ENCODE peak calls at places on chromosomes 3 and 15, in eight cellular contexts. One of them, this sample, is unnamed. For H3K4me1, the result is how much of the 10 kb centered on the place peaks cover.

GRCh38 chr15:95922431-95922830 is 408.1 kb upstream of the NR2F2 start:
- DNase-seq in OCI-LY7: no peak
- DNase-seq in colonic mucosa: no peak
- DNase-seq in adipocyte: no peak
- DNase-seq in endothelial cell of umbilical vein: no peak
- DNase-seq in CD4-positive, CD25-positive, alpha-beta regulatory T cell: no peak
- DNase-seq in PC-3: peak
- DNase-seq in NT2/D1: no peak
- DNase-seq in this sample: no peak

GRCh38 chr3:126109860-126110235 is 25.9 kb upstream of the SLC41A3 start:
- DNase-seq in CD4-positive, CD25-positive, alpha-beta regulatory T cell: no peak
- DNase-seq in PC-3: no peak
- DNase-seq in endothelial cell of umbilical vein: no peak
- DNase-seq in OCI-LY7: no peak
- DNase-seq in NT2/D1: no peak
- DNase-seq in adipocyte: no peak
- DNase-seq in colonic mucosa: peak
- DNase-seq in this sample: no peak

GRCh38 chr3:49476563-49476962 is 6.5 kb downstream of the DAG1 start:
- DNase-seq in NT2/D1: no peak
- DNase-seq in adipocyte: peak
- DNase-seq in OCI-LY7: no peak
- DNase-seq in CD4-positive, CD25-positive, alpha-beta regulatory T cell: peak
- DNase-seq in endothelial cell of umbilical vein: peak
- DNase-seq in colonic mucosa: no peak
- DNase-seq in PC-3: peak
- DNase-seq in this sample: no peak

GRCh38 chr3:169953462-169954141 is 13.0 kb upstream of the SEC62 start:
- DNase-seq in CD4-positive, CD25-positive, alpha-beta regulatory T cell: no peak
- DNase-seq in OCI-LY7: no peak
- DNase-seq in adipocyte: peak
- DNase-seq in colonic mucosa: no peak
- DNase-seq in PC-3: no peak
- DNase-seq in NT2/D1: no peak
- DNase-seq in endothelial cell of umbilical vein: no peak
- DNase-seq in this sample: no peak

GRCh38 chr3:154971771-154972326 is 108.3 kb upstream of the MME start:
- DNase-seq in OCI-LY7: no peak
- DNase-seq in adipocyte: peak
- DNase-seq in colonic mucosa: no peak
- DNase-seq in CD4-positive, CD25-positive, alpha-beta regulatory T cell: no peak
- DNase-seq in endothelial cell of umbilical vein: peak
- DNase-seq in NT2/D1: no peak
- DNase-seq in PC-3: peak
- DNase-seq in this sample: no peak

GRCh38 chr15:95822946-95823345 is 507.6 kb upstream of the NR2F2 start:
- DNase-seq in NT2/D1: no peak
- DNase-seq in CD4-positive, CD25-positive, alpha-beta regulatory T cell: no peak
- DNase-seq in colonic mucosa: no peak
- DNase-seq in PC-3: no peak
- DNase-seq in adipocyte: no peak
- DNase-seq in OCI-LY7: no peak
- DNase-seq in endothelial cell of umbilical vein: no peak
- DNase-seq in this sample: no peak

GRCh38 chr15:57227181-57227580 is 149.1 kb upstream of the CGNL1 start:
- DNase-seq in CD4-positive, CD25-positive, alpha-beta regulatory T cell: no peak
- DNase-seq in OCI-LY7: no peak
- DNase-seq in colonic mucosa: no peak
- DNase-seq in NT2/D1: no peak
- DNase-seq in adipocyte: no peak
- DNase-seq in endothelial cell of umbilical vein: no peak
- DNase-seq in PC-3: no peak
- DNase-seq in this sample: no peak

GRCh38 chr3:14649466-14649865 is 2.1 kb upstream of the CCDC174 start:
- DNase-seq in PC-3: no peak
- DNase-seq in OCI-LY7: no peak
- DNase-seq in CD4-positive, CD25-positive, alpha-beta regulatory T cell: no peak
- DNase-seq in adipocyte: no peak
- DNase-seq in endothelial cell of umbilical vein: no peak
- DNase-seq in NT2/D1: no peak
- DNase-seq in colonic mucosa: no peak
- DNase-seq in this sample: no peak

GRCh38 chr3:171282041-171282440 is 178.2 kb downstream of the TNIK start:
- DNase-seq in PC-3: no peak
- DNase-seq in endothelial cell of umbilical vein: peak
- DNase-seq in NT2/D1: no peak
- DNase-seq in OCI-LY7: no peak
- DNase-seq in colonic mucosa: peak
- DNase-seq in adipocyte: peak
- DNase-seq in CD4-positive, CD25-positive, alpha-beta regulatory T cell: no peak
- DNase-seq in this sample: no peak

GRCh38 chr3:17979248-17979647 is 236.8 kb upstream of the TBC1D5 start:
- DNase-seq in adipocyte: peak
- DNase-seq in PC-3: peak
- DNase-seq in endothelial cell of umbilical vein: no peak
- DNase-seq in OCI-LY7: peak
- DNase-seq in colonic mucosa: no peak
- DNase-seq in CD4-positive, CD25-positive, alpha-beta regulatory T cell: no peak
- DNase-seq in NT2/D1: no peak
- DNase-seq in this sample: no peak

GRCh38 chr3:18241837-18242236 is 183.3 kb downstream of the SATB1 start:
- DNase-seq in colonic mucosa: no peak
- DNase-seq in OCI-LY7: no peak
- DNase-seq in NT2/D1: no peak
- DNase-seq in endothelial cell of umbilical vein: no peak
- DNase-seq in CD4-positive, CD25-positive, alpha-beta regulatory T cell: no peak
- DNase-seq in PC-3: no peak
- DNase-seq in adipocyte: peak
- DNase-seq in this sample: no peak

GRCh38 chr3:175105066-175105465 is 245.9 kb downstream of the NAALADL2 start:
- DNase-seq in CD4-positive, CD25-positive, alpha-beta regulatory T cell: no peak
- DNase-seq in colonic mucosa: no peak
- DNase-seq in OCI-LY7: no peak
- DNase-seq in PC-3: peak
- DNase-seq in adipocyte: peak
- DNase-seq in NT2/D1: no peak
- DNase-seq in endothelial cell of umbilical vein: peak
- DNase-seq in this sample: no peak

GRCh38 chr3:9862391-9863235 is 17.4 kb downstream of the CIDEC start:
- DNase-seq in PC-3: peak
- DNase-seq in endothelial cell of umbilical vein: peak
- DNase-seq in colonic mucosa: peak
- DNase-seq in CD4-positive, CD25-positive, alpha-beta regulatory T cell: peak
- DNase-seq in OCI-LY7: no peak
- DNase-seq in NT2/D1: no peak
- DNase-seq in adipocyte: peak
- DNase-seq in this sample: peak

GRCh38 chr3:39812537-39812936 is 3.1 kb downstream of the MYRIP start:
- DNase-seq in adipocyte: peak
- DNase-seq in OCI-LY7: no peak
- DNase-seq in NT2/D1: no peak
- DNase-seq in colonic mucosa: peak
- DNase-seq in PC-3: no peak
- DNase-seq in endothelial cell of umbilical vein: peak
- DNase-seq in CD4-positive, CD25-positive, alpha-beta regulatory T cell: no peak
- DNase-seq in this sample: no peak

GRCh38 chr15:47988564-47988963 is 132.2 kb upstream of the SLC24A5 start:
- DNase-seq in colonic mucosa: no peak
- DNase-seq in NT2/D1: no peak
- DNase-seq in PC-3: no peak
- DNase-seq in OCI-LY7: no peak
- DNase-seq in CD4-positive, CD25-positive, alpha-beta regulatory T cell: no peak
- DNase-seq in adipocyte: no peak
- DNase-seq in endothelial cell of umbilical vein: no peak
- DNase-seq in this sample: no peak

GRCh38 chr3:30353711-30354467 is 252.5 kb upstream of the TGFBR2 start:
- DNase-seq in NT2/D1: no peak
- DNase-seq in endothelial cell of umbilical vein: no peak
- DNase-seq in CD4-positive, CD25-positive, alpha-beta regulatory T cell: peak
- DNase-seq in PC-3: peak
- DNase-seq in colonic mucosa: no peak
- DNase-seq in OCI-LY7: peak
- DNase-seq in adipocyte: no peak
- DNase-seq in this sample: peak

GRCh38 chr15:58146734-58147133 is 8.6 kb downstream of the AQP9 start:
- DNase-seq in CD4-positive, CD25-positive, alpha-beta regulatory T cell: no peak
- DNase-seq in colonic mucosa: no peak
- DNase-seq in adipocyte: peak
- DNase-seq in NT2/D1: no peak
- DNase-seq in OCI-LY7: no peak
- DNase-seq in PC-3: peak
- DNase-seq in endothelial cell of umbilical vein: no peak
- DNase-seq in this sample: no peak

GRCh38 chr3:160001850-160002623 is 13.4 kb downstream of the IL12A start:
- DNase-seq in CD4-positive, CD25-positive, alpha-beta regulatory T cell: no peak
- DNase-seq in NT2/D1: no peak
- DNase-seq in PC-3: peak
- DNase-seq in colonic mucosa: no peak
- DNase-seq in OCI-LY7: no peak
- DNase-seq in endothelial cell of umbilical vein: no peak
- DNase-seq in adipocyte: no peak
- DNase-seq in this sample: no peak

GRCh38 chr15:56929933-56930332 is 11.5 kb downstream of the TCF12 start:
- DNase-seq in adipocyte: no peak
- DNase-seq in CD4-positive, CD25-positive, alpha-beta regulatory T cell: no peak
- DNase-seq in colonic mucosa: no peak
- DNase-seq in NT2/D1: no peak
- DNase-seq in PC-3: no peak
- DNase-seq in endothelial cell of umbilical vein: no peak
- DNase-seq in OCI-LY7: no peak
- DNase-seq in this sample: no peak

GRCh38 chr3:117308756-117309155 is 599.2 kb downstream of the TUSC7 start:
- DNase-seq in CD4-positive, CD25-positive, alpha-beta regulatory T cell: no peak
- DNase-seq in NT2/D1: no peak
- DNase-seq in OCI-LY7: no peak
- DNase-seq in colonic mucosa: no peak
- DNase-seq in endothelial cell of umbilical vein: no peak
- DNase-seq in adipocyte: no peak
- DNase-seq in PC-3: no peak
- DNase-seq in this sample: no peak

DNA sequence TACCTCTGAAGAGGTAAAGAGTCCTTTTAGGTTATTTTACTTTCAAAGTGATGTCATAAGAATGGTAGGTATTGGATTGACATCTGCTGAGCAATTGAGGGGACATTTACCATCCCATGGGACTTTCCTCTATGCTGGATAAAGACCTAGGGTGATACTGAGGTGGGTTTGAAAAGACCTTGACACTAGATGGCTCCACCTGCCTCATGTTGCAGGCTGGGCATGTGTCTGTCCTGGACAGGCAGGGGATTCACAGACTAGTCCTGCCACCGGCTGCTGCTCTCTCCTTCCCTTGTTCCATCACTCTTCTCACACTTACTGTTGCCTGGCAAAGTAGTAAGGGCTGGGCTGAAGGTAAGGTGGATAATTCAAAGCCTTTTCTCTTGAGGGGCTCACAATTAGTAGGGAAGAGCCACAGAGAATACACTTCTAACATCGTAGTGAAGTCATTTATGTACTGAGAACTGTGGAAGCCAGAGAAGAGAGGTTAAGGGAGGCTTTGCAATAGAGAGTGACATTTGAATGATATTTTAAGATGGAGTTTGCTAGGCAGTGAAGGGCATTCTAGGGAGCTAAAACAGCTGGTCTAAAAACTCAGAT is 27.7 kb downstream of the TRAK1 start:
- DNase-seq in endothelial cell of umbilical vein: peak
- DNase-seq in NT2/D1: peak
- DNase-seq in adipocyte: peak
- DNase-seq in CD4-positive, CD25-positive, alpha-beta regulatory T cell: peak
- DNase-seq in PC-3: peak
- DNase-seq in colonic mucosa: no peak
- DNase-seq in OCI-LY7: peak
- DNase-seq in this sample: no peak
- H3K4me1 ChIP-seq in endothelial cell of umbilical vein: under half
- H3K4me1 ChIP-seq in NT2/D1: under half
- H3K4me1 ChIP-seq in adipocyte: under half
- H3K4me1 ChIP-seq in CD4-positive, CD25-positive, alpha-beta regulatory T cell: under half
- H3K4me1 ChIP-seq in PC-3: under half
- H3K4me1 ChIP-seq in colonic mucosa: under half
- H3K4me1 ChIP-seq in OCI-LY7: half or more
- H3K4me1 ChIP-seq in this sample: under half

GRCh38 chr15:85540085-85540797 is 159.8 kb downstream of the AKAP13 start:
- DNase-seq in OCI-LY7: no peak
- DNase-seq in adipocyte: no peak
- DNase-seq in endothelial cell of umbilical vein: no peak
- DNase-seq in colonic mucosa: no peak
- DNase-seq in PC-3: no peak
- DNase-seq in CD4-positive, CD25-positive, alpha-beta regulatory T cell: no peak
- DNase-seq in NT2/D1: no peak
- DNase-seq in this sample: no peak

GRCh38 chr15:85542895-85543331 is 162.5 kb downstream of the AKAP13 start:
- DNase-seq in colonic mucosa: no peak
- DNase-seq in NT2/D1: no peak
- DNase-seq in CD4-positive, CD25-positive, alpha-beta regulatory T cell: peak
- DNase-seq in adipocyte: no peak
- DNase-seq in OCI-LY7: no peak
- DNase-seq in endothelial cell of umbilical vein: peak
- DNase-seq in PC-3: peak
- DNase-seq in this sample: no peak

GRCh38 chr15:85542488-85542887 is 162.1 kb downstream of the AKAP13 start:
- DNase-seq in CD4-positive, CD25-positive, alpha-beta regulatory T cell: no peak
- DNase-seq in PC-3: no peak
- DNase-seq in endothelial cell of umbilical vein: no peak
- DNase-seq in colonic mucosa: no peak
- DNase-seq in adipocyte: no peak
- DNase-seq in NT2/D1: no peak
- DNase-seq in OCI-LY7: no peak
- DNase-seq in this sample: no peak

GRCh38 chr15:85543741-85544155 is 163.3 kb downstream of the AKAP13 start:
- DNase-seq in CD4-positive, CD25-positive, alpha-beta regulatory T cell: peak
- DNase-seq in colonic mucosa: peak
- DNase-seq in PC-3: no peak
- DNase-seq in NT2/D1: no peak
- DNase-seq in adipocyte: no peak
- DNase-seq in endothelial cell of umbilical vein: peak
- DNase-seq in OCI-LY7: no peak
- DNase-seq in this sample: peak

GRCh38 chr15:85541744-85542143 is 161.3 kb downstream of the AKAP13 start:
- DNase-seq in colonic mucosa: no peak
- DNase-seq in PC-3: peak
- DNase-seq in endothelial cell of umbilical vein: no peak
- DNase-seq in OCI-LY7: no peak
- DNase-seq in adipocyte: no peak
- DNase-seq in NT2/D1: no peak
- DNase-seq in CD4-positive, CD25-positive, alpha-beta regulatory T cell: peak
- DNase-seq in this sample: no peak
- H3K4me1 ChIP-seq in colonic mucosa: under half
- H3K4me1 ChIP-seq in PC-3: under half
- H3K4me1 ChIP-seq in endothelial cell of umbilical vein: under half
- H3K4me1 ChIP-seq in OCI-LY7: under half
- H3K4me1 ChIP-seq in adipocyte: under half
- H3K4me1 ChIP-seq in NT2/D1: under half
- H3K4me1 ChIP-seq in CD4-positive, CD25-positive, alpha-beta regulatory T cell: under half
- H3K4me1 ChIP-seq in this sample: under half

GRCh38 chr3:58347984-58348383 is 15.3 kb downstream of the PXK start:
- DNase-seq in colonic mucosa: no peak
- DNase-seq in PC-3: no peak
- DNase-seq in NT2/D1: no peak
- DNase-seq in adipocyte: no peak
- DNase-seq in OCI-LY7: no peak
- DNase-seq in endothelial cell of umbilical vein: no peak
- DNase-seq in CD4-positive, CD25-positive, alpha-beta regulatory T cell: no peak
- DNase-seq in this sample: no peak
- H3K4me1 ChIP-seq in colonic mucosa: under half
- H3K4me1 ChIP-seq in PC-3: under half
- H3K4me1 ChIP-seq in NT2/D1: under half
- H3K4me1 ChIP-seq in adipocyte: under half
- H3K4me1 ChIP-seq in OCI-LY7: half or more
- H3K4me1 ChIP-seq in endothelial cell of umbilical vein: under half
- H3K4me1 ChIP-seq in CD4-positive, CD25-positive, alpha-beta regulatory T cell: under half
- H3K4me1 ChIP-seq in this sample: under half

GRCh38 chr3:141366285-141367037 is 1.8 kb upstream of the ZBTB38 start:
- DNase-seq in PC-3: peak
- DNase-seq in NT2/D1: no peak
- DNase-seq in CD4-positive, CD25-positive, alpha-beta regulatory T cell: no peak
- DNase-seq in colonic mucosa: peak
- DNase-seq in endothelial cell of umbilical vein: peak
- DNase-seq in OCI-LY7: no peak
- DNase-seq in adipocyte: peak
- DNase-seq in this sample: no peak
- H3K4me1 ChIP-seq in PC-3: under half
- H3K4me1 ChIP-seq in NT2/D1: under half
- H3K4me1 ChIP-seq in CD4-positive, CD25-positive, alpha-beta regulatory T cell: under half
- H3K4me1 ChIP-seq in colonic mucosa: under half
- H3K4me1 ChIP-seq in endothelial cell of umbilical vein: half or more
- H3K4me1 ChIP-seq in OCI-LY7: under half
- H3K4me1 ChIP-seq in adipocyte: under half
- H3K4me1 ChIP-seq in this sample: under half